ENCODE peak calls at places on chromosome 5, in four cellular contexts. One of them, this sample, is unnamed.

GRCh38 chr5:171418982-171419662 is at the start of gene FGF18:
- DNase-seq in fibroblast of mammary gland: peak
- DNase-seq in HT-29: peak
- DNase-seq in stimulated activated CD4-positive, alpha-beta T cell treated with anti-CD3 and anti-CD28 coated beads, Interleukin-4, amount 100 ng/mL, for 1 hour: peak
- DNase-seq in this sample: no peak

GRCh38 chr5:92678576-92679105 is 902.4 kb downstream of the NR2F1-AS1 start:
- DNase-seq in fibroblast of mammary gland: peak
- DNase-seq in HT-29: peak
- DNase-seq in stimulated activated CD4-positive, alpha-beta T cell treated with anti-CD3 and anti-CD28 coated beads, Interleukin-4, amount 100 ng/mL, for 1 hour: no peak
- DNase-seq in this sample: no peak

GRCh38 chr5:178290376-178290775 is 57.8 kb upstream of the PHYKPL start:
- DNase-seq in fibroblast of mammary gland: no peak
- DNase-seq in HT-29: no peak
- DNase-seq in stimulated activated CD4-positive, alpha-beta T cell treated with anti-CD3 and anti-CD28 coated beads, Interleukin-4, amount 100 ng/mL, for 1 hour: no peak
- DNase-seq in this sample: no peak

GRCh38 chr5:40754381-40755092 is 1.2 kb downstream of the TTC33 start:
- DNase-seq in fibroblast of mammary gland: peak
- DNase-seq in HT-29: no peak
- DNase-seq in stimulated activated CD4-positive, alpha-beta T cell treated with anti-CD3 and anti-CD28 coated beads, Interleukin-4, amount 100 ng/mL, for 1 hour: no peak
- DNase-seq in this sample: no peak

GRCh38 chr5:117182104-117182503 is 607.5 kb upstream of the SEMA6A start:
- DNase-seq in fibroblast of mammary gland: no peak
- DNase-seq in HT-29: no peak
- DNase-seq in stimulated activated CD4-positive, alpha-beta T cell treated with anti-CD3 and anti-CD28 coated beads, Interleukin-4, amount 100 ng/mL, for 1 hour: no peak
- DNase-seq in this sample: no peak

GRCh38 chr5:80368666-80369270 is 39.1 kb upstream of the ZFYVE16 start:
- DNase-seq in fibroblast of mammary gland: no peak
- DNase-seq in HT-29: no peak
- DNase-seq in stimulated activated CD4-positive, alpha-beta T cell treated with anti-CD3 and anti-CD28 coated beads, Interleukin-4, amount 100 ng/mL, for 1 hour: no peak
- DNase-seq in this sample: no peak

GRCh38 chr5:54902817-54903473 is 82.4 kb downstream of the ESM1 start:
- DNase-seq in fibroblast of mammary gland: peak
- DNase-seq in HT-29: no peak
- DNase-seq in stimulated activated CD4-positive, alpha-beta T cell treated with anti-CD3 and anti-CD28 coated beads, Interleukin-4, amount 100 ng/mL, for 1 hour: peak
- DNase-seq in this sample: no peak

GRCh38 chr5:53671447-53671846 is 111.0 kb downstream of the NDUFS4 start:
- DNase-seq in fibroblast of mammary gland: no peak
- DNase-seq in HT-29: no peak
- DNase-seq in stimulated activated CD4-positive, alpha-beta T cell treated with anti-CD3 and anti-CD28 coated beads, Interleukin-4, amount 100 ng/mL, for 1 hour: no peak
- DNase-seq in this sample: no peak

GRCh38 chr5:110784901-110785300 is 46.1 kb downstream of the SLC25A46 start:
- DNase-seq in fibroblast of mammary gland: peak
- DNase-seq in HT-29: no peak
- DNase-seq in stimulated activated CD4-positive, alpha-beta T cell treated with anti-CD3 and anti-CD28 coated beads, Interleukin-4, amount 100 ng/mL, for 1 hour: no peak
- DNase-seq in this sample: no peak

GRCh38 chr5:82023530-82024095 is 51.8 kb downstream of the ATG10 start:
- DNase-seq in fibroblast of mammary gland: peak
- DNase-seq in HT-29: no peak
- DNase-seq in stimulated activated CD4-positive, alpha-beta T cell treated with anti-CD3 and anti-CD28 coated beads, Interleukin-4, amount 100 ng/mL, for 1 hour: no peak
- DNase-seq in this sample: no peak

GRCh38 chr5:9544502-9545300 is 1.2 kb downstream of the SEMA5A start:
- DNase-seq in fibroblast of mammary gland: peak
- DNase-seq in HT-29: peak
- DNase-seq in stimulated activated CD4-positive, alpha-beta T cell treated with anti-CD3 and anti-CD28 coated beads, Interleukin-4, amount 100 ng/mL, for 1 hour: peak
- DNase-seq in this sample: no peak

GRCh38 chr5:137320056-137321045 is 178.8 kb downstream of the SPOCK1 start:
- DNase-seq in fibroblast of mammary gland: peak
- DNase-seq in HT-29: peak
- DNase-seq in stimulated activated CD4-positive, alpha-beta T cell treated with anti-CD3 and anti-CD28 coated beads, Interleukin-4, amount 100 ng/mL, for 1 hour: no peak
- DNase-seq in this sample: peak

GRCh38 chr5:29508131-29508530 is 1685.4 kb upstream of the CDH6 start:
- DNase-seq in fibroblast of mammary gland: no peak
- DNase-seq in HT-29: no peak
- DNase-seq in stimulated activated CD4-positive, alpha-beta T cell treated with anti-CD3 and anti-CD28 coated beads, Interleukin-4, amount 100 ng/mL, for 1 hour: no peak
- DNase-seq in this sample: no peak

GRCh38 chr5:123585871-123586270 is 73.9 kb downstream of the CSNK1G3 start:
- DNase-seq in fibroblast of mammary gland: peak
- DNase-seq in HT-29: no peak
- DNase-seq in stimulated activated CD4-positive, alpha-beta T cell treated with anti-CD3 and anti-CD28 coated beads, Interleukin-4, amount 100 ng/mL, for 1 hour: no peak
- DNase-seq in this sample: no peak

GRCh38 chr5:129903466-129904101 is 681 bp upstream of the CHSY3 start:
- DNase-seq in fibroblast of mammary gland: no peak
- DNase-seq in HT-29: no peak
- DNase-seq in stimulated activated CD4-positive, alpha-beta T cell treated with anti-CD3 and anti-CD28 coated beads, Interleukin-4, amount 100 ng/mL, for 1 hour: no peak
- DNase-seq in this sample: no peak

GRCh38 chr5:95812100-95812472 is 10.4 kb downstream of the GLRX start:
- DNase-seq in fibroblast of mammary gland: peak
- DNase-seq in HT-29: no peak
- DNase-seq in stimulated activated CD4-positive, alpha-beta T cell treated with anti-CD3 and anti-CD28 coated beads, Interleukin-4, amount 100 ng/mL, for 1 hour: peak
- DNase-seq in this sample: no peak

GRCh38 chr5:9622891-9623547 is 7.1 kb downstream of the TAS2R1 start:
- DNase-seq in fibroblast of mammary gland: peak
- DNase-seq in HT-29: no peak
- DNase-seq in stimulated activated CD4-positive, alpha-beta T cell treated with anti-CD3 and anti-CD28 coated beads, Interleukin-4, amount 100 ng/mL, for 1 hour: no peak
- DNase-seq in this sample: no peak

GRCh38 chr5:157857821-157858526 is 971 bp downstream of the CLINT1 start:
- DNase-seq in fibroblast of mammary gland: peak
- DNase-seq in HT-29: peak
- DNase-seq in stimulated activated CD4-positive, alpha-beta T cell treated with anti-CD3 and anti-CD28 coated beads, Interleukin-4, amount 100 ng/mL, for 1 hour: no peak
- DNase-seq in this sample: no peak

GRCh38 chr5:178331491-178331981 is 98.9 kb upstream of the PHYKPL start:
- DNase-seq in fibroblast of mammary gland: no peak
- DNase-seq in HT-29: peak
- DNase-seq in stimulated activated CD4-positive, alpha-beta T cell treated with anti-CD3 and anti-CD28 coated beads, Interleukin-4, amount 100 ng/mL, for 1 hour: no peak
- DNase-seq in this sample: no peak

GRCh38 chr5:147464211-147464610 is 45.7 kb downstream of the DPYSL3 start:
- DNase-seq in fibroblast of mammary gland: peak
- DNase-seq in HT-29: peak
- DNase-seq in stimulated activated CD4-positive, alpha-beta T cell treated with anti-CD3 and anti-CD28 coated beads, Interleukin-4, amount 100 ng/mL, for 1 hour: no peak
- DNase-seq in this sample: no peak

GRCh38 chr5:50415912-50416311 is 25.2 kb downstream of the EMB start:
- DNase-seq in fibroblast of mammary gland: no peak
- DNase-seq in HT-29: no peak
- DNase-seq in stimulated activated CD4-positive, alpha-beta T cell treated with anti-CD3 and anti-CD28 coated beads, Interleukin-4, amount 100 ng/mL, for 1 hour: no peak
- DNase-seq in this sample: no peak

GRCh38 chr5:1505506-1506241 is 18.1 kb downstream of the LPCAT1 start:
- DNase-seq in fibroblast of mammary gland: no peak
- DNase-seq in HT-29: no peak
- DNase-seq in stimulated activated CD4-positive, alpha-beta T cell treated with anti-CD3 and anti-CD28 coated beads, Interleukin-4, amount 100 ng/mL, for 1 hour: no peak
- DNase-seq in this sample: no peak